ENCODE peak calls at places on chromosome 4, in six cellular contexts. H, A, U, L, V and J are unnamed samples.

GRCh38 chr4:53886090-53886489 is 178.3 kb downstream of the CHIC2 start:
- DNase-seq in A (no peak), L (no peak), V (no peak), U (no peak), H (no peak), J (no peak)

GRCh38 chr4:151993521-151993920 is 232.7 kb upstream of the GATB start:
- DNase-seq in A (no peak), U (no peak), H (no peak), L (no peak), V (no peak), J (peak)

GRCh38 chr4:96912731-96913130 is 1072.8 kb downstream of the PDHA2 start:
- DNase-seq in V (no peak), L (no peak), A (no peak), U (no peak), H (no peak), J (no peak)

GRCh38 chr4:181860668-181861067 is 382.5 kb upstream of the TENM3 start:
- DNase-seq in H (no peak), L (no peak), A (no peak), U (no peak), V (no peak), J (peak)

GRCh38 chr4:61994036-61994435 is 793.9 kb downstream of the ADGRL3 start:
- DNase-seq in L (peak), A (peak), V (no peak), U (no peak), H (no peak), J (peak)

GRCh38 chr4:105895324-105895608 is at the start of gene NPNT:
- DNase-seq in H (no peak), A (peak), U (no peak), V (no peak), L (no peak), J (peak)

GRCh38 chr4:88441696-88442095 is 15.2 kb upstream of the HERC5 start:
- DNase-seq in L (no peak), U (no peak), V (no peak), H (no peak), A (no peak), J (no peak)

GRCh38 chr4:7155611-7156071 is 36.7 kb upstream of the SORCS2 start:
- DNase-seq in H (peak), U (peak), V (no peak), A (peak), L (no peak), J (peak)

GRCh38 chr4:182190306-182190705 is 52.9 kb upstream of the TENM3 start:
- DNase-seq in V (no peak), L (no peak), H (no peak), U (no peak), A (no peak), J (peak)

GRCh38 chr4:141462361-141462760 is 174.0 kb upstream of the IL15 start:
- DNase-seq in L (no peak), H (no peak), U (no peak), V (no peak), A (no peak), J (no peak)

GRCh38 chr4:64079316-64079715 is 329.9 kb downstream of the TECRL start:
- DNase-seq in U (no peak), H (no peak), A (no peak), L (no peak), V (no peak), J (no peak)

GRCh38 chr4:92825785-92826184 is 522.0 kb downstream of the GRID2 start:
- DNase-seq in H (no peak), V (no peak), L (no peak), A (no peak), U (no peak), J (no peak)

GRCh38 chr4:110163327-110164070 is 34.9 kb downstream of the ELOVL6 start:
- DNase-seq in A (no peak), L (peak), U (no peak), H (no peak), V (no peak), J (peak)
- TF ChIP-seq CTCF in A (no peak), L (no peak), U (no peak), H (no peak), V (no peak), J (peak)

GRCh38 chr4:163419074-163419473 is 54.5 kb downstream of the TKTL2 start:
- DNase-seq in L (no peak), H (no peak), A (no peak), U (no peak), V (no peak), J (no peak)
- H3K27ac ChIP-seq in L (no peak), H (no peak), A (no peak), U (no peak), V (no peak), J (no peak)

GRCh38 chr4:25654971-25655963 is at the start of gene SLC34A2:
- DNase-seq in H (no peak), A (peak), L (no peak), U (no peak), V (no peak), J (no peak)
- TF ChIP-seq CTCF in H (no peak), A (no peak), L (no peak), U (no peak), V (no peak), J (no peak)

DNA sequence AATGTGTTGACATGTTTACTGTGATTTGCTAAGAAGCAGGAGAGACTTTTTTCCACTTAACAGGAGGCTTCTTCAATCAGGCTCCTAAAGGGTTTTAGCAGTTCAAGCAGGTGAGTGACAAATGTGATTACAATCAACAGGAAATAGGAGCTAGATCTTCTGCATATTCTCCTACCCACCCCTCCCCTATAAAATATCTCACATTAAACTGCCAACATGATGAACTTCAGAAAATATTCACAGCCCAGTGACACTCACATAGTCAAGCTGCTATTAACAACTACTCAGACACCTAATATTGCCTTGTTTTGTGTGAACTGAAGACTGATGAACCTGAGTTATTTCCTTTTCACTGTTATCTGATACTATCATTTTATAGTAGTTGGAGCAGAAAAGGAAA is 55.9 kb upstream of the ANTXR2 start:
- DNase-seq in H (no peak), U (no peak), L (no peak), V (no peak), A (no peak), J (no peak)
- H3K27ac ChIP-seq in H (peak), U (no peak), L (no peak), V (no peak), A (no peak), J (no peak)

GRCh38 chr4:119300388-119301131 is 21.4 kb downstream of the FABP2 start:
- DNase-seq in H (peak), V (peak), U (peak), A (peak), L (peak), J (peak)
- TF ChIP-seq CTCF in H (peak), V (no peak), U (no peak), A (no peak), L (peak), J (no peak)

DNA sequence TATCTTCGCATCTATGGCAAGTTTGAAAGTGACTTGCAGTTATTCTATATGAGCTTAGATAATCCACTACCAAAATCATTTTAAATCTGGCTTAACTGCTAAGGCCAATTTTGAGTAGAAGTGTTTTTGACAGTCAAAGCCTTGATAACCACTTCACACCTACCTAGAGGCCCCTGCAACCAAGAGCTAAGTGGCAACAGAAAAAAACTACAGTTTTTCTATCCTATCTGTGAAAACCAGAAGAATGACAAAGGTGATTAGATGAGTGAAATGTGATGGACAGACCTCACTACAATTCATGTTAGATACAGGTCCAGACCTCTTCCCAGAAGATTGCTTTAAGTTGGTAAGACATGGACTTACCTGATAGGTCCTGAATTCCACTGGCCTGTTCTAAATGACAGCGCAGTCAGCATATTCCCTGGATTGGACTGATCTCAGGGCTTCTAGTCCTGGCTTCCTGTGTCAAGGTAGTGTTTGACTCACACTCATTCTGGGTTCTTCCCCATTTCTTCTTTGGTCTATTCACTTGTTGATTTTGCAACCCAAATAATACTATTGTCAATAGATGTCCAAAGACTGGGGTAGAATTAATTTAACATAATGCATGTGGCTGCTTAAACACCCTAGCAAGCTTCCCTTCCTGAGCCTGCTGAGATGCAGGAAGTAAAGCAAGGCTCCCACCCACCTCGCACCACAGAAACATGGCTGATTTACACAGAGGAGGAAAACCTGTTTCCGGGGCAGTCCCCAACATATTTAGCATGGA is 65.1 kb downstream of the PPP3CA start:
- DNase-seq in H (no peak), V (no peak), L (no peak), U (no peak), A (no peak), J (no peak)
- H3K27ac ChIP-seq in H (no peak), V (no peak), L (no peak), U (no peak), A (no peak), J (no peak)

GRCh38 chr4:129233691-129234090 is 137.7 kb downstream of the C4orf33 start:
- DNase-seq in V (no peak), H (no peak), A (no peak), U (no peak), L (no peak), J (no peak)

GRCh38 chr4:129230836-129231235 is 134.9 kb downstream of the C4orf33 start:
- DNase-seq in H (no peak), L (no peak), V (no peak), U (no peak), A (no peak), J (no peak)

GRCh38 chr4:129232627-129233337 is 136.8 kb downstream of the C4orf33 start:
- DNase-seq in U (no peak), L (no peak), A (no peak), H (no peak), V (no peak), J (peak)

GRCh38 chr4:129236351-129236750 is 140.4 kb downstream of the C4orf33 start:
- DNase-seq in H (no peak), A (no peak), L (no peak), U (no peak), V (no peak), J (no peak)

GRCh38 chr4:129231907-129232626 is 136.1 kb downstream of the C4orf33 start:
- DNase-seq in V (no peak), A (no peak), H (no peak), L (no peak), U (no peak), J (peak)
- TF ChIP-seq CTCF in V (no peak), A (no peak), H (no peak), L (no peak), U (no peak), J (no peak)

DNA sequence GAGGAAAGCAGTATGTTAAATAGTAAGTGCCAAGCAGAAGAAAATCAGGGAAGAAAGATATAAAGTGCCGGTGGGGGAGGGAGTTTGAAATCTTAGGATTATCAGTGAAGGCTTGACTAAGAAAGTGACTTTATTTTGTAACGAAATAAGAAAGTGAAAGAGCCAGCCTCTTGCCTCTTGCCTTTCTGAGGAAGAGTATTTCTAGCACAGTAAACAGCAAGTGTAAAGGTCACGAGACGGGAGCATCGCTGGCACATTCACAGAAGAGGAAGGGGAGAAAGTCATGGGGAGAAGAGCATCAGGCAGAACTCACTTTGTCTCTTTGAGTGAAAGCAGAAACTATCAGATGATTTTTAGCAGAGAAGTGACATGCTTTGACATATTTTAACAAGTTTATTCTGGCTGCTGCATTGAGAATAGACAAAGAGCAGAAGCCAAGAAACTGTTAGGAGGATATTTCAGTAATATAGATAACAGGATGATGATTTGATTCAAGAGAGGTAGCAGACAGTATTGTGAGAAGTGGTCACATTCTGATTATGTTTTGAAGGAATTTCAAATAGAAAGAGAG is 313.8 kb downstream of the CAMK2D start:
- DNase-seq in A (no peak), H (no peak), V (no peak), L (no peak), U (no peak), J (peak)
- H3K27ac ChIP-seq in A (peak), H (no peak), V (peak), L (no peak), U (no peak), J (no peak)